ENCODE peak calls at places on chromosome 12, in four cellular contexts. I is IMR-90, P is H1, R is H9. M is an unnamed sample.

GRCh38 chr12:54141534-54142475 is 47.0 kb downstream of the SMUG1 start:
- DNase-seq in P (no peak), R (no peak), I (no peak), M (peak; percentile 67)

GRCh38 chr12:4579305-4580097 is 17.5 kb downstream of the DYRK4 start:
- DNase-seq in R (no peak), I (peak; percentile 13), P (no peak), M (peak; percentile 46)

GRCh38 chr12:57715786-57716185 is 21.9 kb downstream of the OS9 start:
- DNase-seq in P (peak; percentile 11), R (no peak), I (no peak), M (no peak)

GRCh38 chr12:22481557-22482104 is 62.7 kb downstream of the C2CD5 start:
- DNase-seq in R (no peak), P (no peak), I (no peak), M (no peak)

GRCh38 chr12:31729728-31730127 is 907 bp upstream of the AMN1 start:
- DNase-seq in R (no peak), P (no peak), I (no peak), M (no peak)

GRCh38 chr12:75058228-75058627 is 151.4 kb downstream of the KCNC2 start:
- DNase-seq in P (no peak), I (peak; percentile 2), R (no peak), M (no peak)

GRCh38 chr12:77388611-77389265 is 323.4 kb upstream of the E2F7 start:
- DNase-seq in R (no peak), P (no peak), I (no peak), M (no peak)

GRCh38 chr12:58920956-58921861 is 905 bp upstream of the LRIG3 start:
- DNase-seq in R (no peak), I (no peak), P (no peak), M (no peak)

GRCh38 chr12:106841471-106842302 is 67.2 kb downstream of the RIC8B start:
- DNase-seq in R (no peak), P (no peak), I (peak; percentile 45), M (peak; percentile 43)

GRCh38 chr12:5648692-5649338 is 216.9 kb downstream of the NTF3 start:
- DNase-seq in I (peak; percentile 58), P (peak; percentile 52), R (peak; percentile 80), M (peak; percentile 85)

GRCh38 chr12:132543298-132544172 is 53.6 kb downstream of the FBRSL1 start:
- DNase-seq in I (no peak), P (no peak), R (no peak), M (no peak)

GRCh38 chr12:69897744-69898143 is 72.7 kb downstream of the MYRFL start:
- DNase-seq in P (no peak), I (peak; percentile 88), R (peak; percentile 59), M (peak; percentile 92)

GRCh38 chr12:113099364-113099763 is 36.2 kb downstream of the RASAL1 start:
- DNase-seq in I (no peak), P (no peak), R (no peak), M (no peak)

GRCh38 chr12:96091833-96092232 is 56.4 kb upstream of the LTA4H start:
- DNase-seq in R (peak; percentile 53), P (no peak), I (no peak), M (peak; percentile 80)
- H4K5ac ChIP-seq in R (no peak overlapping the region), P (no peak overlapping the region), I (no peak overlapping the region), M (no peak overlapping the region)

GRCh38 chr12:111166779-111167540 is 201.9 kb downstream of the PHETA1 start:
- DNase-seq in P (no peak), R (no peak), I (no peak), M (no peak)
- H4K5ac ChIP-seq in P (no peak overlapping the region), R (no peak overlapping the region), I (no peak overlapping the region), M (no peak overlapping the region)

GRCh38 chr12:63508543-63508942 is 159.8 kb downstream of the DPY19L2 start:
- DNase-seq in P (no peak), I (no peak), R (no peak), M (no peak)
- H4K5ac ChIP-seq in P (no peak overlapping the region), I (no peak overlapping the region), R (no peak overlapping the region), M (no peak overlapping the region)

GRCh38 chr12:115207216-115207915 is 523.4 kb upstream of the TBX3 start:
- DNase-seq in P (no peak), R (no peak), I (no peak), M (peak; percentile 31)

GRCh38 chr12:115212356-115212755 is 528.4 kb upstream of the TBX3 start:
- DNase-seq in I (no peak), R (no peak), P (no peak), M (no peak)

GRCh38 chr12:115208098-115208497 is 524.1 kb upstream of the TBX3 start:
- DNase-seq in P (no peak), R (no peak), I (no peak), M (peak; percentile 42)

GRCh38 chr12:115210533-115211252 is 526.7 kb upstream of the TBX3 start:
- DNase-seq in I (no peak), P (no peak), R (no peak), M (no peak)

DNA sequence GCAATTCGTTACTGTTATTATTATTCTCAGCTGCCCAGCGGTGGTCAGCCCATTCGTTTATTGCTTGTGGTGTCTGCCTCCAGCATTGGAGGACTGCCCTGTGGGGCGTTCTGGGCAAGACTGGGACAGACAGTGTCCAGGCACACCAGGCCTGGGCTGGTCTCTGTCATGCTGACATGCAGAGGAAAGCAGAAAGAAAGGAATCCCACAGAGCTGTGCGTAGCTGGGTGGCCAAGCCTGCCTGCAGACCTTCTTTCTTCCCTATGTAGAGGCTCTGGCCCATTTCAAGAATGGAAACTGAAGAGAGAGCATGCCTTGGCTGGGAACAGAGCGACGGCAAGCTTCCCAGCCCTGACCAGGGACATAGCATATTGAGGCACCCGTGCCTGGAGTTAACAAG is 525.3 kb upstream of the TBX3 start:
- DNase-seq in I (no peak), P (no peak), R (no peak), M (no peak)
- H4K5ac ChIP-seq in I (no peak overlapping the region), P (no peak overlapping the region), R (no peak overlapping the region), M (no peak overlapping the region)